ENCODE peak calls at places on chromosome 9, in ten cellular contexts. B is body of pancreas; F is ovary; M is endothelial cell of umbilical vein; K is right lobe of liver; Y is CD4-positive, alpha-beta memory T cell; H is left ventricle myocardium inferior; T is NT2/D1; R is heart right ventricle; D is neural progenitor cell. Q is an unnamed sample. For H3K4me1, the result is how much of the 10 kb centered on the place peaks cover.

GRCh38 chr9:127979333-127980055 is 1.3 kb downstream of the EEIG1 start:
- DNase-seq in B (peak), F (peak), M (peak), K (peak), Y (no peak), H (peak), T (no peak), R (peak), D (peak), Q (peak)

GRCh38 chr9:19294219-19294618 is 63.7 kb downstream of the DENND4C start:
- DNase-seq in B (no peak), F (no peak), M (no peak), K (no peak), Y (no peak), H (no peak), T (no peak), R (no peak), D (no peak), Q (no peak)

GRCh38 chr9:78295177-78295575 is 1.7 kb upstream of the PSAT1 start:
- DNase-seq in B (no peak), F (no peak), M (no peak), K (no peak), Y (no peak), H (no peak), T (no peak), R (no peak), D (no peak), Q (no peak)

GRCh38 chr9:97475079-97475478 is 26.4 kb upstream of the TMOD1 start:
- DNase-seq in B (no peak), F (no peak), M (no peak), K (no peak), Y (no peak), H (no peak), T (no peak), R (no peak), D (no peak), Q (no peak)

GRCh38 chr9:111957856-111958631 is 61.4 kb downstream of the UGCG start:
- DNase-seq in B (peak), F (no peak), M (peak), K (no peak), Y (peak), H (no peak), T (no peak), R (no peak), D (no peak), Q (no peak)

GRCh38 chr9:69134412-69134811 is 39.7 kb upstream of the TJP2 start:
- DNase-seq in B (no peak), F (no peak), M (no peak), K (no peak), Y (no peak), H (no peak), T (no peak), R (peak), D (no peak), Q (no peak)

GRCh38 chr9:4504250-4504649 is 14.0 kb downstream of the SLC1A1 start:
- DNase-seq in B (no peak), F (no peak), M (no peak), K (no peak), Y (no peak), H (no peak), T (no peak), R (no peak), D (no peak), Q (no peak)

GRCh38 chr9:85971731-85972130 is 30.8 kb downstream of the NAA35 start:
- DNase-seq in B (no peak), F (no peak), M (no peak), K (no peak), Y (no peak), H (no peak), T (no peak), R (no peak), D (no peak), Q (no peak)

GRCh38 chr9:100473271-100474081 is 527 bp downstream of the TMEFF1 start:
- DNase-seq in B (peak), F (peak), M (peak), K (peak), Y (peak), H (no peak), T (peak), R (no peak), D (peak), Q (no peak)

GRCh38 chr9:80957806-80958205 is 731.5 kb downstream of the TLE1 start:
- DNase-seq in B (no peak), F (no peak), M (no peak), K (no peak), Y (no peak), H (no peak), T (no peak), R (no peak), D (no peak), Q (no peak)

GRCh38 chr9:125538092-125538473 is 168.9 kb downstream of the MAPKAP1 start:
- DNase-seq in B (peak), F (no peak), M (peak), K (no peak), Y (no peak), H (no peak), T (no peak), R (peak), D (no peak), Q (no peak)

GRCh38 chr9:16213781-16214515 is 656.5 kb downstream of the BNC2 start:
- DNase-seq in B (peak), F (peak), M (peak), K (peak), Y (no peak), H (peak), T (no peak), R (peak), D (no peak), Q (no peak)

GRCh38 chr9:90915693-90916092 is 114.1 kb downstream of the SYK start:
- DNase-seq in B (no peak), F (no peak), M (no peak), K (no peak), Y (no peak), H (no peak), T (peak), R (no peak), D (peak), Q (no peak)

GRCh38 chr9:120348951-120349429 is 231.0 kb downstream of the CDK5RAP2 start:
- DNase-seq in B (peak), F (no peak), M (peak), K (peak), Y (no peak), H (no peak), T (peak), R (peak), D (peak), Q (no peak)

GRCh38 chr9:84229186-84229585 is 111.4 kb downstream of the SLC28A3 start:
- DNase-seq in B (no peak), F (no peak), M (no peak), K (no peak), Y (no peak), H (no peak), T (no peak), R (no peak), D (no peak), Q (no peak)

DNA sequence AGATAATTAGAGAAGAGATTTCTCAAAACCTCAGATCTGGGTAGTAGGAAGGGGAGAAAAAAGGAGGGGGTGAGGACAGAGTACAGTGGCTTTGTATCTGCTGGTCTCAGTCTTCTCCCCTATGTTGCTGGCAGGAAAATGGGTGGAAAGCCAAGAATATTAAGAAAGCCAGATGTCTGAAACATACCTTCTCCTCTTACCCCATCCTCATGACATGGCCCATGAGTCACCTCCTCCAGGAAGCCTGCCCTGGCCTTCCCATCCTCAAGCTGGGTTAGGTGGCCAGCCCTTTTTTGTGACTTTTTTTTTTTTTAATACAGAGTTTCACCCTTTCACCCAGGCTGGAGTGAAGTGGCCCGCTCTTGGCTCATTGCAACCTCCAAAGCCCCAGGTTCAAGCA is 61.8 kb downstream of the ABCA1 start:
- DNase-seq in B (no peak), F (no peak), M (no peak), K (no peak), Y (no peak), H (no peak), T (no peak), R (no peak), D (no peak), Q (no peak)
- H3K4me1 ChIP-seq in B (under half), F (under half), M (under half), K (under half), Y (under half), H (half or more), T (under half), R (under half), D (under half), Q (under half)

GRCh38 chr9:20395671-20396070 is 226.6 kb downstream of the MLLT3 start:
- DNase-seq in B (no peak), F (no peak), M (peak), K (no peak), Y (no peak), H (no peak), T (no peak), R (no peak), D (no peak), Q (no peak)

GRCh38 chr9:20394928-20395327 is 227.4 kb downstream of the MLLT3 start:
- DNase-seq in B (no peak), F (no peak), M (no peak), K (no peak), Y (no peak), H (no peak), T (peak), R (no peak), D (peak), Q (no peak)

GRCh38 chr9:20396509-20396908 is 225.8 kb downstream of the MLLT3 start:
- DNase-seq in B (no peak), F (no peak), M (no peak), K (no peak), Y (no peak), H (no peak), T (no peak), R (no peak), D (no peak), Q (no peak)

GRCh38 chr9:20398511-20399338 is 223.6 kb downstream of the MLLT3 start:
- DNase-seq in B (no peak), F (no peak), M (peak), K (no peak), Y (no peak), H (no peak), T (no peak), R (no peak), D (no peak), Q (no peak)

DNA sequence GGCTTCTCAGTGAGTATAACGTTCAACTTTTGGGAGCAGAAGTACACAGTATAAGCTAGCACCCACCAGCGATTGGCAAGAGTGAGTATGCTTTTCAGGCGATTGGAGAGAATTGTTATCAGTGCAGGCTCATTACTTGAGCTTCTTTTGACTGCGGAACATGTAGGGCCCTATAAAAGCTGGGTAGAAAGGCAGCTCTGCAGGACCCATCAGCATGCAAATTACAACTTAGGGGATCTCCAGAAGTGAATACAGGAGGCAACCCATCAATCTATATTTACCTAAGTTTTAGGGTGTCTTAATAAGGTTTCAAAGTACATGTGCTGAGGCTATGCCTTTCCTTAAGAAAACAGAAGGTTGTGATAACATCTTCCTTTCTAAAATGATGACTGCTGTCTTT is 225.0 kb downstream of the MLLT3 start:
- DNase-seq in B (no peak), F (no peak), M (no peak), K (no peak), Y (no peak), H (no peak), T (no peak), R (no peak), D (peak), Q (no peak)
- H3K4me1 ChIP-seq in B (under half), F (under half), M (under half), K (under half), Y (under half), H (under half), T (under half), R (under half), D (under half), Q (half or more)

DNA sequence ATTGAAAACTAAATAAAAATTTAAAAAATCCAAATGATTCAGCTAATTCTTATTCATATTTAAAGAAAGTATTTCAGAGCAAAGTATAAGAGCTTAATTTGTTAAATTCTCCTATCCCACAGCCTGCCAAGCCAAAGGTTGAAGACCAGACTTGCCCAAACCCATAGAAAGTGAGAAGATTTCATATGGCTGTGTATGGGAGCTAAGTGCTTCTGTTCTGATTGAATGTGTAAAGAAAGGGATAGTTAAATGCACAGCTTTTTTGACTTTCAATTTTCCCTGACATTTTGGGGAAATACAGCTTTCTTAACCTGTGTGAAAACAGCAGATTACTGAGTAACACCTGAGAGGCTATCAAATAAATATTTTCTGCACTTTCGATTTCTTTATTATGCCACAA is 125.0 kb upstream of the MTAP start:
- DNase-seq in B (no peak), F (no peak), M (no peak), K (no peak), Y (no peak), H (no peak), T (no peak), R (no peak), D (no peak), Q (no peak)
- H3K4me1 ChIP-seq in B (under half), F (under half), M (half or more), K (under half), Y (under half), H (under half), T (under half), R (under half), D (under half), Q (under half)

GRCh38 chr9:134316444-134317160 is 9.7 kb upstream of the RXRA start:
- DNase-seq in B (peak), F (peak), M (no peak), K (no peak), Y (no peak), H (peak), T (no peak), R (no peak), D (no peak), Q (no peak)
- H3K4me1 ChIP-seq in B (under half), F (under half), M (under half), K (under half), Y (under half), H (under half), T (under half), R (under half), D (under half), Q (under half)

DNA sequence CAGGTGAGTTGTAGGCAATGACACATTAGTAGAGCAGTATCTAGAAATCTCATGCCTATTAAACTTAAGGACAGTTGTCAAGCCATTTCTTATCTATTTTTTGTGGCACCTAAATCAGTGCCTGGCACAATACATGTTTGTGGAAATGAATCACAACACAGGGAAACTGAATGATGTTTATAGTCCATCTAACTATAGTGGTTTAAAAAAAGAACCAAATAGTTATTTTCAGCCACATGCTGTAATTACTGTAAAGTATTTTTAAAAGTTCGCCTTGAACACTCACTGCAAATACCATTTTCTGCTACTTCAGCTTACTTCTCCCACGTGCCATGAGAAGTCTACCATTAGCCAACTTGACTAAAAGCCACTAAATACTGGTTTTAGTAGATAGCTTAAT is 21.9 kb downstream of the FNBP1 start:
- DNase-seq in B (no peak), F (no peak), M (peak), K (no peak), Y (no peak), H (no peak), T (no peak), R (no peak), D (no peak), Q (no peak)
- H3K4me1 ChIP-seq in B (under half), F (under half), M (under half), K (under half), Y (half or more), H (under half), T (under half), R (under half), D (under half), Q (under half)

GRCh38 chr9:109468927-109469326 is 29.2 kb downstream of the PTPN3 start:
- DNase-seq in B (no peak), F (no peak), M (no peak), K (no peak), Y (no peak), H (no peak), T (no peak), R (no peak), D (no peak), Q (no peak)

GRCh38 chr9:109467936-109468335 is 30.2 kb downstream of the PTPN3 start:
- DNase-seq in B (no peak), F (no peak), M (peak), K (no peak), Y (no peak), H (no peak), T (no peak), R (no peak), D (peak), Q (no peak)

GRCh38 chr9:109471994-109472393 is 26.1 kb downstream of the PTPN3 start:
- DNase-seq in B (no peak), F (no peak), M (no peak), K (no peak), Y (no peak), H (no peak), T (no peak), R (no peak), D (no peak), Q (no peak)

GRCh38 chr9:109471475-109471874 is 26.6 kb downstream of the PTPN3 start:
- DNase-seq in B (no peak), F (no peak), M (no peak), K (no peak), Y (no peak), H (no peak), T (no peak), R (no peak), D (no peak), Q (no peak)

DNA sequence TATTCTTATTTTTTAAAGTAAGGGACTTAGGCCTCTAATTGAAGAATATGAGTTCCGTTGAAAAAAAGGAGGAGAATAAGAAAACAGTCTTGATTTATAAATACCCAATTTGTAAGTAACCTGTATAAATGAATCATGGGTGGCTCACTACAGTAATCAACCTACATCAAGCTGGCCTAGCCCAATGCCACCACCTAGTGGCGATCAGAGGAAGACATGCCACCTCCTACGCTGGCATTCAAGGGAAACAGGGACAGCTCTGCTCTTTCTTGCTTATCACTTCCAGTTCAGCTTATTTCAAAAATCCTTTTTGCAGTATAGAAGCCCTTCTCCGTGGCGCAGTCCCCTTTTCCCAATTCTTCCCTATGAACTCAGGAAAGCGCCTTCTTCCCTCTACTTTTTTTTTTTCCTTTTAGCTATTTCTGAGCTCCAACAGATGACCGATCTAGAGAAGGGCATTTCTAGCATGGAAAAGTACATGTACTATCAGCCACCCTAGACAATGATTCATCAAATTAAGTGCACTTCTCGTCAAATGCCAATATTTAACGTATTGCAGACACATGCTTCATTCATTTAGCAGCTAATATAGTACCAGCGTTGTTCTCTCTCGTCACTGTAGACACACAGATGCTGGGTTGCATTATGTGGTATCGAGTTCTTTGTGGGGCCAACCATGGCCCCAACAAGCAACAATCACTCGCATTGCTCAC is 28.3 kb downstream of the PTPN3 start:
- DNase-seq in B (peak), F (peak), M (peak), K (peak), Y (peak), H (peak), T (peak), R (peak), D (peak), Q (no peak)
- H3K4me1 ChIP-seq in B (under half), F (under half), M (under half), K (under half), Y (under half), H (under half), T (under half), R (under half), D (under half), Q (under half)

Q was measured in CD8-positive, alpha-beta memory T cell.